ENCODE peak calls at places on chromosomes 7 and 10, in six cellular contexts. D is HTR-8/SVneo, V is NCI-H1417, Z is tibial nerve, K is heart right ventricle, C is NCI-H2029 treated with DMSO at 0.1 percent for 48 hours. F is an unnamed sample.

GRCh38 chr7:134799387-134799786 is 20.0 kb downstream of the CALD1 start:
- DNase-seq in D (no peak), C (no peak), Z (no peak), V (no peak), K (no peak), F (no peak)

GRCh38 chr10:115272482-115272881 is 179.3 kb downstream of the ATRNL1 start:
- DNase-seq in K (no peak), D (no peak), C (no peak), Z (no peak), V (no peak), F (no peak)

GRCh38 chr10:14306201-14306600 is 24.5 kb downstream of the FRMD4A start:
- DNase-seq in V (no peak), C (no peak), K (no peak), D (no peak), Z (no peak), F (no peak)

GRCh38 chr7:81111358-81111757 is 192.5 kb upstream of the SEMA3C start:
- DNase-seq in C (no peak), D (peak; percentile 22), Z (no peak), K (no peak), V (no peak), F (no peak)

GRCh38 chr7:14698239-14698638 is 204.3 kb downstream of the DGKB start:
- DNase-seq in K (no peak), C (no peak), D (no peak), Z (no peak), V (no peak), F (no peak)

GRCh38 chr7:45187946-45188411 is 30.4 kb downstream of the RAMP3 start:
- DNase-seq in C (no peak), V (no peak), Z (no peak), D (no peak), K (no peak), F (no peak)

GRCh38 chr7:64869121-64869725 is 33.9 kb upstream of the ZNF273 start:
- DNase-seq in Z (peak; percentile 1), C (no peak), V (no peak), K (no peak), D (no peak), F (no peak)

GRCh38 chr10:117224881-117225280 is 16.0 kb upstream of the SLC18A2 start:
- DNase-seq in V (no peak), C (no peak), K (no peak), Z (no peak), D (no peak), F (no peak)

GRCh38 chr10:68562666-68563522 is 2.8 kb downstream of the TET1 start:
- DNase-seq in K (no peak), D (no peak), V (peak; percentile 39), Z (peak; percentile 17), C (no peak), F (no peak)

F was measured in NCI-H345.